ENCODE peak calls at places on chromosomes 6 and 20, in five cellular contexts. One of them, this sample, is unnamed.

GRCh38 chr6:82251942-82252341 is 4.4 kb upstream of the IBTK start:
- DNase-seq in uterus: no peak
- DNase-seq in tibial nerve: no peak
- DNase-seq in transverse colon: no peak
- DNase-seq in heart left ventricle: no peak
- DNase-seq in this sample: no peak

GRCh38 chr6:45423111-45423900 is 45.6 kb upstream of the SUPT3H start:
- DNase-seq in tibial nerve: no peak
- DNase-seq in heart left ventricle: peak; percentile 39
- DNase-seq in uterus: peak; percentile 36
- DNase-seq in transverse colon: peak; percentile 33
- DNase-seq in this sample: peak; percentile 86

GRCh38 chr6:111687652-111688051 is 82.0 kb upstream of the TRAF3IP2 start:
- DNase-seq in transverse colon: peak; percentile 34
- DNase-seq in tibial nerve: no peak
- DNase-seq in heart left ventricle: no peak
- DNase-seq in uterus: no peak
- DNase-seq in this sample: no peak

GRCh38 chr6:127266892-127267741 is 453 bp downstream of the RNF146 start:
- DNase-seq in uterus: peak; percentile 52
- DNase-seq in heart left ventricle: no peak
- DNase-seq in transverse colon: peak; percentile 56
- DNase-seq in tibial nerve: peak; percentile 25
- DNase-seq in this sample: peak; percentile 37

GRCh38 chr6:150635906-150636514 is 36.3 kb downstream of the PLEKHG1 start:
- DNase-seq in transverse colon: no peak
- DNase-seq in tibial nerve: no peak
- DNase-seq in heart left ventricle: no peak
- DNase-seq in uterus: no peak
- DNase-seq in this sample: no peak

GRCh38 chr6:169216830-169217229 is 36.8 kb downstream of the THBS2 start:
- DNase-seq in uterus: no peak
- DNase-seq in heart left ventricle: no peak
- DNase-seq in transverse colon: no peak
- DNase-seq in tibial nerve: no peak
- DNase-seq in this sample: peak; percentile 13

GRCh38 chr6:12024715-12025434 is 12.8 kb downstream of the HIVEP1 start:
- DNase-seq in transverse colon: no peak
- DNase-seq in heart left ventricle: no peak
- DNase-seq in uterus: no peak
- DNase-seq in tibial nerve: no peak
- DNase-seq in this sample: no peak

GRCh38 chr6:6224933-6225486 is 95.5 kb downstream of the F13A1 start:
- DNase-seq in uterus: no peak
- DNase-seq in heart left ventricle: no peak
- DNase-seq in transverse colon: no peak
- DNase-seq in tibial nerve: no peak
- DNase-seq in this sample: no peak

GRCh38 chr6:139577991-139578604 is 203.7 kb upstream of the CITED2 start:
- DNase-seq in uterus: no peak
- DNase-seq in tibial nerve: no peak
- DNase-seq in transverse colon: no peak
- DNase-seq in heart left ventricle: no peak
- DNase-seq in this sample: no peak

GRCh38 chr20:59645316-59645715 is 41.0 kb downstream of the PHACTR3 start:
- DNase-seq in uterus: no peak
- DNase-seq in heart left ventricle: no peak
- DNase-seq in tibial nerve: no peak
- DNase-seq in transverse colon: no peak
- DNase-seq in this sample: no peak

GRCh38 chr20:19045366-19045765 is 167.1 kb upstream of the SLC24A3 start:
- DNase-seq in transverse colon: no peak
- DNase-seq in heart left ventricle: no peak
- DNase-seq in tibial nerve: no peak
- DNase-seq in uterus: no peak
- DNase-seq in this sample: no peak

GRCh38 chr20:3222635-3223600 is 13.6 kb downstream of the ITPA start:
- DNase-seq in tibial nerve: no peak
- DNase-seq in heart left ventricle: peak; percentile 78
- DNase-seq in uterus: no peak
- DNase-seq in transverse colon: no peak
- DNase-seq in this sample: no peak
- TF ChIP-seq CTCF in tibial nerve: no peak
- TF ChIP-seq CTCF in heart left ventricle: no peak
- TF ChIP-seq CTCF in uterus: no peak
- TF ChIP-seq CTCF in transverse colon: no peak
- TF ChIP-seq CTCF in this sample: no peak

DNA sequence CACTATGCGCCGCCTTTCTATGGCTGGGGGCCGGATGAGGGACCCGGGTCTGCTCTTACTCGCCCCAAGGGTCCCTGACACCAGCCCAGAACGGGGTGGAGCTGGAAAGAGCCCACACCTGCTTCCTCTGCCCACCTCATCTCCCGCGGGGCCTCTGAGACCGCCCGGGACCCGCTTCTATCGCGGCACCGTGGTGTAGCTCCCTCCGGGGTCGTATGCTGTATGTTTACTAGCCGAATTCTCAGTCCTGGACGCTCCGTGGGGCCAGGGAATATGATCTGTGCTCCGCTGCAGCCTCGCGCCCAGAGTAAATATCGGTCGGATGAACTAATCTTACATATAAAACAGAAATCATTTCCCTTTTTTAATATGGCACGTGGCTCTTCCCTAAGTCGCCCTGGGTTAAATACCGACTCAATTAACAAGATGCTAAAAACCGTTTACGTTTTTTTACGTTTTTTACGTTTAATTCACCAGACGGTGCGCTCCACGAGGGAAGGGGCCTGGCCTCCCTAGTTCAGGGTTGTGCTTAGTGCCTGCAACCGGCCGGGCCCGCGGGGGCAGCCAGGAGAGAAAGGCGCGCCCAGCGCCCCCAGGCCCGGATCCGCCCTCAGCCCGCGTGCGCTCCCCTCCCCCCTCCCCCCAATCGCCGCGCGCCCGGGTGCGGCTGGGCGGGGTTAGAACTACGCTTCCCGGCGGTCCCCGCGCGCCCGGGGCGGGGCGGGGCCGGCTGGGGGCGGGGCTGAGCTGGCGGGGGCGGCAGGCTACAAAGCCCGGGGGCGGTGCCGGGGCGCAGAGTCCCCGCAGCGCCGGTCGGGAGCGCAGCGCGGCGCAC is at the start of gene RBM38:
- DNase-seq in uterus: peak; percentile 68
- DNase-seq in tibial nerve: no peak
- DNase-seq in heart left ventricle: peak; percentile 66
- DNase-seq in transverse colon: peak; percentile 79
- DNase-seq in this sample: no peak
- TF ChIP-seq POLR2A in uterus: peak; percentile 10
- TF ChIP-seq POLR2A in tibial nerve: no peak
- TF ChIP-seq POLR2A in heart left ventricle: no peak
- TF ChIP-seq POLR2A in transverse colon: no peak
- TF ChIP-seq POLR2A in this sample: no peak

DNA sequence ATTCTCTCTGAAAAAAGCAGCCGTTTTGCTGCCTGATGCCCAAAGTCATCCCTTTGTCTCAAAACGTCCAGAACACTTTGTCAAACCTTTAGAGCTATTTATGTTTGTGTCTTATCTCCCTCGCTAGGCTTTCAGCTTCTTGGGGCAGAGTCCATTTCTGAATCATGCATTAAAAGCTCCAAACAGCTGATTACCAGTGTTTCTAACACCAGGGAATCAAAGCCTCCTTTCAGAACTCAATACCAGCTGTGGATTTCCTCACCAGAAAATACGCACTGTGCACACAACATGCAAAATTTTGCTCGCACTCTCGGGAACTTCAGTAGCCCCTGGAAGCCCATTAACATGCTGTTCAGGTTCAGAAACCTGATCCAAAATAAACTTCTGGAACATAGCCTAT is 333.3 kb downstream of the HACE1 start:
- DNase-seq in uterus: no peak
- DNase-seq in tibial nerve: no peak
- DNase-seq in heart left ventricle: no peak
- DNase-seq in transverse colon: no peak
- DNase-seq in this sample: no peak
- H3K4me3 ChIP-seq in uterus: no peak overlapping the region
- H3K4me3 ChIP-seq in tibial nerve: no peak overlapping the region
- H3K4me3 ChIP-seq in heart left ventricle: no peak overlapping the region
- H3K4me3 ChIP-seq in transverse colon: no peak overlapping the region
- H3K4me3 ChIP-seq in this sample: no peak overlapping the region

DNA sequence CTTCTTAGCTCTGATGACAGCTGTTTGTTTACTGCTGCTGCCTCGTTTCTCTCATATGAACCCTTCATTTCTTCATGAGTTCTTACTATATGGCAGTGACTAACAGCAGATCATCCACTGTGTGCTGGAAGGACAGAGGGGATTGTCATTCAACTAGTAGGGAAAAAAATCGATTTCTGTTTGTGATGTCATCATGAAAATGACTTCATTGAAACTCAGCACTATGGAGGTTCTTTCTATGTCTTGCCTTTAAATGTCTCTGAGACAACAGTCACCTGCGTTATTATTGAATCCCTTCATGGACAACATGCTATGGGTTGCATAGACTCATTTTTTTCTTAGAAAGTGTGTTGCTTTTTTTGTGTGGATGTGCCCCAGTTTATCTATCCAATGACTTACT is 394.4 kb downstream of the DOK5 start:
- DNase-seq in uterus: no peak
- DNase-seq in heart left ventricle: no peak
- DNase-seq in transverse colon: no peak
- DNase-seq in tibial nerve: no peak
- DNase-seq in this sample: no peak
- TF ChIP-seq CTCF in uterus: no peak
- TF ChIP-seq CTCF in heart left ventricle: no peak
- TF ChIP-seq CTCF in transverse colon: no peak
- TF ChIP-seq CTCF in tibial nerve: no peak
- TF ChIP-seq CTCF in this sample: no peak

DNA sequence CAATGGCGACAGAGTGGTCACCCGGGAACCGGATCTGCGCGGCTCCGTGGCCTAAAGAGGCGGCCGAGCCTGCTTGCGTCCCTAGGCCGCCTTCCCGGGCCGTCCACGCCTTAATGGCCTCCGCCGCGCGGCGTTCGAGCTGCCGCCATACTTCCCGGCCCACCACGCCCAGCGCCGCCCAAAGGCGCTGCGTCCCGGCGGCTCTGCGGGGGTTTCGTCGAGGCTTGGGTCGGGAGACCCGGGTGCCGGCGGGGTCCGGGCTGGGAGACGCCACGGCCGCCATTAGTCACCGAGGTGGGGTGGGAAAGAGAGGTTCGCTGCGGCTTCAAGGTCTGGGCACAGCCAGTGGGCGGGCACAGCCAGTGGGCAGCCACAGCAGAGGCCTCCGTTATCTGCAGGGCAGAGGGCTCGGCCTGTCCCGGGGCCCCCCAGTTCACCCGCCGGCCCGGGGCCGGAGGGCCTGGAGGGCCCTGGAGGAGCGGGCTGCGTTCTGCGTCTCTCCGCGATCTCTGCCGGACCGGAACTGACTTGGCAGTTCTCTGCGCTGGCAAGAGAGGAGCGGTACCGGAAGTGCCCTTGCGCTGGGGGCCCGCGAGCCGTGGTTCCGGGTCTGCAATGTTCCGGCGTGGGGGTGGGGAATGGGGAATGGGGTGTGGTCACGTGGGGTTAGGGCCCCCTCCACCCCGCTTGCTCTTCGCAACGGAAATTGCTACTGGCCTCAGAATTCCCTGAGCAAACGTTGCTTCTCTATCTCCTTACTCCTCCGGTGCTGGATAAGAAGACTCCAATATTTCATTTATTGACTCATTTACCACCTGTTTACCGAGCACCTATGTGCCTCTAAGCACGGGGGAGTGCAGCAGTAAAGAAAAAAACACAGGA is 82.3 kb downstream of the CNBD2 start:
- DNase-seq in transverse colon: peak; percentile 96
- DNase-seq in tibial nerve: peak; percentile 88
- DNase-seq in heart left ventricle: peak; percentile 94
- DNase-seq in uterus: peak; percentile 90
- DNase-seq in this sample: peak; percentile 89
- TF ChIP-seq POLR2A in transverse colon: peak; percentile 99
- TF ChIP-seq POLR2A in tibial nerve: peak; percentile 91
- TF ChIP-seq POLR2A in heart left ventricle: peak; percentile 91
- TF ChIP-seq POLR2A in uterus: peak; percentile 93
- TF ChIP-seq POLR2A in this sample: peak; percentile 83